ENCODE peak calls at places on chromosome 10, in four cellular contexts. One of them, this sample, is unnamed.

GRCh38 chr10:5040781-5041470 is 37.3 kb upstream of the AKR1C2 start:
- DNase-seq in Panc1: no peak
- DNase-seq in ovary: no peak
- DNase-seq in colonic mucosa: peak; percentile 13
- DNase-seq in this sample: no peak

GRCh38 chr10:10782603-10783002 is 235.1 kb upstream of the CELF2 start:
- DNase-seq in Panc1: no peak
- DNase-seq in ovary: no peak
- DNase-seq in colonic mucosa: no peak
- DNase-seq in this sample: no peak

GRCh38 chr10:16509996-16510395 is 11.7 kb downstream of the C1QL3 start:
- DNase-seq in Panc1: no peak
- DNase-seq in ovary: no peak
- DNase-seq in colonic mucosa: no peak
- DNase-seq in this sample: no peak

GRCh38 chr10:100496567-100496966 is 23.1 kb downstream of the SEC31B start:
- DNase-seq in Panc1: no peak
- DNase-seq in ovary: no peak
- DNase-seq in colonic mucosa: no peak
- DNase-seq in this sample: no peak

GRCh38 chr10:12130237-12130872 is 878 bp downstream of the SEC61A2 start:
- DNase-seq in Panc1: peak; percentile 24
- DNase-seq in ovary: no peak
- DNase-seq in colonic mucosa: peak; percentile 36
- DNase-seq in this sample: peak; percentile 36

GRCh38 chr10:90779573-90779972 is 78.3 kb downstream of the HTR7 start:
- DNase-seq in Panc1: no peak
- DNase-seq in ovary: no peak
- DNase-seq in colonic mucosa: no peak
- DNase-seq in this sample: no peak

GRCh38 chr10:46527241-46527811 is 29.1 kb downstream of the GPRIN2 start:
- DNase-seq in Panc1: no peak
- DNase-seq in ovary: peak; percentile 32
- DNase-seq in colonic mucosa: no peak
- DNase-seq in this sample: no peak

GRCh38 chr10:13481690-13482089 is 47.1 kb downstream of the BEND7 start:
- DNase-seq in Panc1: no peak
- DNase-seq in ovary: no peak
- DNase-seq in colonic mucosa: no peak
- DNase-seq in this sample: no peak

GRCh38 chr10:103745264-103746247 is 109.8 kb downstream of the SH3PXD2A start:
- DNase-seq in Panc1: no peak
- DNase-seq in ovary: no peak
- DNase-seq in colonic mucosa: peak; percentile 47
- DNase-seq in this sample: no peak

GRCh38 chr10:29266641-29267040 is 22.2 kb upstream of the LYZL1 start:
- DNase-seq in Panc1: no peak
- DNase-seq in ovary: no peak
- DNase-seq in colonic mucosa: no peak
- DNase-seq in this sample: no peak

GRCh38 chr10:116082762-116083161 is 190.2 kb downstream of the GFRA1 start:
- DNase-seq in Panc1: no peak
- DNase-seq in ovary: no peak
- DNase-seq in colonic mucosa: no peak
- DNase-seq in this sample: no peak

GRCh38 chr10:71001470-71001869 is 113.1 kb upstream of the PCBD1 start:
- DNase-seq in Panc1: no peak
- DNase-seq in ovary: no peak
- DNase-seq in colonic mucosa: no peak
- DNase-seq in this sample: no peak

GRCh38 chr10:99681553-99681952 is 22.2 kb downstream of the ENTPD7 start:
- DNase-seq in Panc1: no peak
- DNase-seq in ovary: no peak
- DNase-seq in colonic mucosa: no peak
- DNase-seq in this sample: peak; percentile 54

GRCh38 chr10:60417898-60418297 is 28.2 kb upstream of the ANK3 start:
- DNase-seq in Panc1: no peak
- DNase-seq in ovary: no peak
- DNase-seq in colonic mucosa: no peak
- DNase-seq in this sample: no peak

GRCh38 chr10:317219-317868 is 182.1 kb downstream of the ZMYND11 start:
- DNase-seq in Panc1: no peak
- DNase-seq in ovary: no peak
- DNase-seq in colonic mucosa: peak; percentile 35
- DNase-seq in this sample: no peak

GRCh38 chr10:57846307-57847065 is 421.2 kb downstream of the IPMK start:
- DNase-seq in Panc1: no peak
- DNase-seq in ovary: no peak
- DNase-seq in colonic mucosa: no peak
- DNase-seq in this sample: no peak

GRCh38 chr10:132742837-132743194 is 43.1 kb downstream of the NKX6-2 start:
- DNase-seq in Panc1: no peak
- DNase-seq in ovary: no peak
- DNase-seq in colonic mucosa: no peak
- DNase-seq in this sample: no peak

GRCh38 chr10:46018453-46019169 is 11.8 kb downstream of the NCOA4 start:
- DNase-seq in Panc1: no peak
- DNase-seq in ovary: no peak
- DNase-seq in colonic mucosa: no peak
- DNase-seq in this sample: no peak

GRCh38 chr10:96401036-96401435 is 42.2 kb upstream of the OPALIN start:
- DNase-seq in Panc1: no peak
- DNase-seq in ovary: no peak
- DNase-seq in colonic mucosa: no peak
- DNase-seq in this sample: no peak

GRCh38 chr10:96397902-96398301 is 39.1 kb upstream of the OPALIN start:
- DNase-seq in Panc1: no peak
- DNase-seq in ovary: no peak
- DNase-seq in colonic mucosa: no peak
- DNase-seq in this sample: no peak

GRCh38 chr10:96390460-96390864 is 31.7 kb upstream of the OPALIN start:
- DNase-seq in Panc1: no peak
- DNase-seq in ovary: no peak
- DNase-seq in colonic mucosa: no peak
- DNase-seq in this sample: no peak

GRCh38 chr10:96400465-96400864 is 41.7 kb upstream of the OPALIN start:
- DNase-seq in Panc1: no peak
- DNase-seq in ovary: no peak
- DNase-seq in colonic mucosa: no peak
- DNase-seq in this sample: no peak

GRCh38 chr10:96395931-96396877 is 37.4 kb upstream of the OPALIN start:
- DNase-seq in Panc1: peak; percentile 50
- DNase-seq in ovary: peak; percentile 81
- DNase-seq in colonic mucosa: peak; percentile 53
- DNase-seq in this sample: no peak
- H3K4me3 ChIP-seq in Panc1: no peak overlapping the region
- H3K4me3 ChIP-seq in ovary: no peak overlapping the region
- H3K4me3 ChIP-seq in colonic mucosa: no peak overlapping the region
- H3K4me3 ChIP-seq in this sample: no peak overlapping the region

DNA sequence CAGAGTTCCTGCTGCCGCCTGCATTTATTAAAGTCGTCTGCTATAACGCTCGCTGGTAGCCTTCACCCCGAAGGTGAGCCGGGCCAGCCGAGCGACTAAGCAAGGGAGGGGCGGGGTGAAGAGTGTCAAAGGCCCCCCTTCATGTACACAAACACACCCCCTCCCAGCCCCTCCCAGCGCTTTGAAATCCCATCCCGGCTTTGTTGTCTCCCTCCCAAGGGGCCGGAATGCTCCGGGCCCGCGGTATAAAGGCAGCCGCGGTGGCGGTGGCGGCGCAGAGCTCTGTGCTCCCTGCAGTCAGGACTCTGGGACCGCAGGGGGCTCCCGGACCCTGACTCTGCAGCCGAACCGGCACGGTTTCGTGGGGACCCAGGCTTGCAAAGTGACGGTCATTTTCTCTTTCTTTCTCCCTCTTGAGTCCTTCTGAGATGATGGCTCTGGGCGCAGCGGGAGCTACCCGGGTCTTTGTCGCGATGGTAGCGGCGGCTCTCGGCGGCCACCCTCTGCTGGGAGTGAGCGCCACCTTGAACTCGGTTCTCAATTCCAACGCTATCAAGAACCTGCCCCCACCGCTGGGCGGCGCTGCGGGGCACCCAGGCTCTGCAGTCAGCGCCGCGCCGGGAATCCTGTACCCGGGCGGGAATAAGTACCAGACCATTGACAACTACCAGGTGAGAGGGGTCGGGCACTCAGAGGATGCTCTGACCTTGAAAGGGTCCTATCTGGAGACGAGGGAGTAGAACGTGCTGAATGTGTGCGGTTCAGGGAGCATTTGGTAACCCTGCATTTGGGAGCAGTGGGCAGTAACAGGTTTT is at the start of gene DKK1:
- DNase-seq in Panc1: no peak
- DNase-seq in ovary: no peak
- DNase-seq in colonic mucosa: peak; percentile 76
- DNase-seq in this sample: no peak
- H3K4me3 ChIP-seq in Panc1: peak within 1 kb of the TSS; percentile 91
- H3K4me3 ChIP-seq in ovary: peak within 1 kb of the TSS; percentile 35
- H3K4me3 ChIP-seq in colonic mucosa: peak within 1 kb of the TSS; percentile 45
- H3K4me3 ChIP-seq in this sample: peak within 1 kb of the TSS; percentile 75

GRCh38 chr10:130968511-130968910 is 343.0 kb downstream of the TCERG1L start:
- DNase-seq in Panc1: no peak
- DNase-seq in ovary: no peak
- DNase-seq in colonic mucosa: no peak
- DNase-seq in this sample: no peak

GRCh38 chr10:130968964-130969363 is 342.6 kb downstream of the TCERG1L start:
- DNase-seq in Panc1: no peak
- DNase-seq in ovary: no peak
- DNase-seq in colonic mucosa: no peak
- DNase-seq in this sample: no peak

GRCh38 chr10:130969700-130970099 is 341.8 kb downstream of the TCERG1L start:
- DNase-seq in Panc1: no peak
- DNase-seq in ovary: no peak
- DNase-seq in colonic mucosa: no peak
- DNase-seq in this sample: no peak

GRCh38 chr10:130967161-130967560 is 344.4 kb downstream of the TCERG1L start:
- DNase-seq in Panc1: no peak
- DNase-seq in ovary: no peak
- DNase-seq in colonic mucosa: no peak
- DNase-seq in this sample: no peak

GRCh38 chr10:130967784-130968183 is 343.7 kb downstream of the TCERG1L start:
- DNase-seq in Panc1: no peak
- DNase-seq in ovary: no peak
- DNase-seq in colonic mucosa: no peak
- DNase-seq in this sample: no peak
- H3K4me3 ChIP-seq in Panc1: no peak overlapping the region
- H3K4me3 ChIP-seq in ovary: no peak overlapping the region
- H3K4me3 ChIP-seq in colonic mucosa: no peak overlapping the region
- H3K4me3 ChIP-seq in this sample: no peak overlapping the region

DNA sequence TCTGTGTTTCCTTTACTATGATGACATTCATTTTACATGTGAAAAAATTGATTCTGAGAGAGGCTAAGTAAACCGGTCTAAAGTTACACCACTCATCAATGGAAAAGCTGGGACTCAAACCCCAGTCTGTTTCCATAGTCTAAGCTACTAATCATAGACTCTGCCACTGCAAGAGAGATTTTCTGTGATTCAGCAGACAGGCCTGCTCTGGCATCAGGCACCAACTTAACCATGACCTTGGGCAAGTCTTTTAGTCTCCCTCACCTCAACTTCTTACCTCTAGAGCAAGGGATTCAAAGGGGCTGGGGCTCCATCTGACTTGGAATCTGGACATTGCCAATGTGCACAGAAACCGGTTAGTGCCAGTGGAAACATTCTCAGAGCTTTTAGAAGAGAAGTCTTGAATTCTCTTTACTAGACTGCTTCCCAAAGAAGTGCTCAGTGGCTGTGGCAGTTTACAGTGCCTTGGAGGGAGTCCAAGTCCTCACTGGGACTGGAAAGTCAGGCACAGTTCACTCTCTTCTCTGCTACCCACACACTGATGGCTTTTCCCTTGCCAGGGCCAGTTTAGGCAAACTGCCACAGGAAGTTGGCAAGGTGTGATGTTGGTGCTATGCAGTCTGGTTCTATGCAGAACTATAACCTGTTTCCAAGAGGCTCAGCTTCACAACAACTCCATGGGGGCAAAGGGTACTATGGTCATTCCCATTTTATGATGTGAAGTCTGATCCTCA is 4.5 kb upstream of the BLNK start:
- DNase-seq in Panc1: no peak
- DNase-seq in ovary: no peak
- DNase-seq in colonic mucosa: peak; percentile 80
- DNase-seq in this sample: no peak
- H3K4me3 ChIP-seq in Panc1: no peak overlapping the region
- H3K4me3 ChIP-seq in ovary: no peak overlapping the region
- H3K4me3 ChIP-seq in colonic mucosa: no peak overlapping the region
- H3K4me3 ChIP-seq in this sample: no peak overlapping the region

GRCh38 chr10:95694665-95695064 is 938 bp upstream of the TCTN3 start:
- DNase-seq in Panc1: no peak
- DNase-seq in ovary: peak; percentile 34
- DNase-seq in colonic mucosa: no peak
- DNase-seq in this sample: no peak
- H3K4me3 ChIP-seq in Panc1: no peak overlapping the region
- H3K4me3 ChIP-seq in ovary: no peak overlapping the region
- H3K4me3 ChIP-seq in colonic mucosa: no peak overlapping the region
- H3K4me3 ChIP-seq in this sample: no peak overlapping the region

DNA sequence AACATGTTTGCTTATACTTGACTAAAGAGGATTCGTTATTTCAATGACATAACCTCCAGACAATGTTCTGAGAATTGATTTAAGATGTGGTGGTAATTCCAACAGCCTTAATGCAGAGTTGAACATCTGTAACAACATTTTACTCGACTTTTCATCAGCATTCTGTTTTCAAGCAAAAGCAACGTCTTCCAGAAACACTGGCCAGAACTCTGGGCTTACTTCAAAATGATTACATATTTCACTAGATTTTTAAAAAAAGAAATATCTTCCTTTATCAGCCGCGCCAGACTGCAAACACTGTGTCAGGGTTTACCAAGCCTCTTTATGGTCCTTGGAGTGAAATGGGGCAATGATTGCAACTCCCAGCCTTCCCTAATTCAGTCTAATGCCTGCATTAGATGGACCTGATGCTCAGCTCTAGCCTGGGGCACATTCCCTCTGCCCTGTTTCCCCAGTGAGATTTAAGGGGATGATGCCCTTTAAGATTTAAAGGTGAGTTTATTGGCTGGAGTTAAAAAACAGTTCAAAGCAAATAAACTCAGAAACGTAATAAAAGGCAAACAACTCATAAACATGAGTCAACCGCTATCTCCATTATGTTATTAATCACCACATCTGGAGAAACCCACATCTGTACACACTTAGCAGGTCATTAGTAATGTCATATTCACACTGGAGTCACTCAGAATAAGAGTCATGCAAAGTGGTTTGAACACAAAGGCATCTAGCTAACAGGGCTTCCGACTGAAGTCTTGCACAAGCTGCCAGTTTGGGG is 663.9 kb downstream of the KCNMA1 start:
- DNase-seq in Panc1: no peak
- DNase-seq in ovary: no peak
- DNase-seq in colonic mucosa: no peak
- DNase-seq in this sample: peak; percentile 32
- H3K4me3 ChIP-seq in Panc1: no peak overlapping the region
- H3K4me3 ChIP-seq in ovary: no peak overlapping the region
- H3K4me3 ChIP-seq in colonic mucosa: no peak overlapping the region
- H3K4me3 ChIP-seq in this sample: no peak overlapping the region

GRCh38 chr10:122308487-122309141 is 37.5 kb downstream of the BTBD16 start:
- DNase-seq in Panc1: no peak
- DNase-seq in ovary: no peak
- DNase-seq in colonic mucosa: no peak
- DNase-seq in this sample: no peak
- H3K4me3 ChIP-seq in Panc1: peak overlapping the region; percentile 37
- H3K4me3 ChIP-seq in ovary: no peak overlapping the region
- H3K4me3 ChIP-seq in colonic mucosa: no peak overlapping the region
- H3K4me3 ChIP-seq in this sample: peak overlapping the region; percentile 6

This sample was measured in skeletal muscle cell.